ENCODE peak calls at places on chromosomes 6 and 20, in eight cellular contexts. B is fibroblast of pulmonary artery, T is psoas muscle, I is adrenal gland, W is HL-60, Q is fibroblast of lung, Z is BE2C, X is brain microvascular endothelial cell. K is an unnamed sample.

GRCh38 chr6:5246141-5246869 is 14.4 kb downstream of the LYRM4 start:
- DNase-seq in Z (no peak), I (no peak), B (no peak), T (no peak), X (no peak), Q (no peak), W (no peak), K (no peak)

GRCh38 chr6:10414766-10415592 is at the start of gene TFAP2A:
- DNase-seq in I (no peak), B (peak; percentile 59), Q (no peak), W (no peak), T (no peak), X (peak; percentile 16), Z (no peak), K (no peak)

GRCh38 chr20:59688999-59689398 is 84.7 kb downstream of the PHACTR3 start:
- DNase-seq in I (no peak), X (no peak), Q (no peak), T (no peak), B (no peak), Z (no peak), W (no peak), K (no peak)

GRCh38 chr6:71420693-71421328 is 132.2 kb downstream of the OGFRL1 start:
- DNase-seq in Q (peak; percentile 96), T (peak; percentile 95), I (peak; percentile 96), B (peak; percentile 96), W (no peak), Z (peak; percentile 95), X (peak; percentile 96), K (peak; percentile 71)

GRCh38 chr6:92577077-92577719 is 842.2 kb downstream of the EPHA7 start:
- DNase-seq in I (no peak), T (no peak), X (no peak), Q (peak; percentile 55), W (no peak), Z (no peak), B (no peak), K (no peak)

GRCh38 chr6:131597448-131597847 is 24.4 kb downstream of the ARG1 start:
- DNase-seq in Q (peak; percentile 3), I (no peak), T (no peak), W (no peak), X (no peak), B (peak; percentile 5), Z (no peak), K (no peak)

GRCh38 chr6:13559968-13560650 is 14.3 kb upstream of the SIRT5 start:
- DNase-seq in Z (no peak), B (no peak), T (no peak), I (no peak), X (no peak), Q (no peak), W (no peak), K (no peak)

GRCh38 chr6:127069659-127070279 is 48.7 kb upstream of the RSPO3 start:
- DNase-seq in B (peak; percentile 65), X (peak; percentile 14), I (no peak), Z (no peak), Q (peak; percentile 51), T (no peak), W (no peak), K (no peak)

GRCh38 chr6:128743974-128744765 is 138.8 kb upstream of the LAMA2 start:
- DNase-seq in B (no peak), Q (no peak), T (no peak), Z (no peak), I (no peak), X (no peak), W (no peak), K (no peak)

GRCh38 chr6:122007366-122007765 is 392.1 kb upstream of the HSF2 start:
- DNase-seq in Q (peak; percentile 30), Z (no peak), I (no peak), W (no peak), X (no peak), T (no peak), B (no peak), K (no peak)

GRCh38 chr20:13510837-13511488 is 127.8 kb downstream of the TASP1 start:
- DNase-seq in Z (no peak), B (no peak), Q (no peak), X (no peak), T (peak; percentile 54), W (no peak), I (no peak), K (no peak)

GRCh38 chr6:107717781-107718180 is 106.3 kb downstream of the SCML4 start:
- DNase-seq in Q (no peak), W (no peak), Z (no peak), X (no peak), B (no peak), I (no peak), T (no peak), K (no peak)

GRCh38 chr6:155895641-155896040 is 440.0 kb upstream of the NOX3 start:
- DNase-seq in Q (no peak), B (no peak), X (no peak), T (no peak), W (no peak), I (no peak), Z (no peak), K (no peak)

GRCh38 chr6:170175644-170176620 is 114.9 kb downstream of the DLL1 start:
- DNase-seq in W (no peak), T (no peak), B (no peak), Z (no peak), X (no peak), I (peak; percentile 8), Q (no peak), K (no peak)

GRCh38 chr6:108735310-108735990 is 112.8 kb upstream of the ARMC2 start:
- DNase-seq in I (no peak), Z (no peak), W (no peak), B (no peak), Q (no peak), X (no peak), T (no peak), K (no peak)

GRCh38 chr6:47631248-47632196 is 66.9 kb upstream of the ADGRF4 start:
- DNase-seq in I (no peak), Z (no peak), W (peak; percentile 9), X (peak; percentile 11), B (peak; percentile 71), Q (peak; percentile 66), T (no peak), K (no peak)

GRCh38 chr20:34976286-34976685 is 20.6 kb downstream of the MYH7B start:
- DNase-seq in Z (no peak), B (no peak), I (no peak), X (no peak), Q (no peak), W (no peak), T (no peak), K (no peak)

GRCh38 chr6:20001286-20001685 is 164.1 kb downstream of the ID4 start:
- DNase-seq in Z (no peak), X (no peak), W (no peak), Q (no peak), I (no peak), B (no peak), T (no peak), K (no peak)

DNA sequence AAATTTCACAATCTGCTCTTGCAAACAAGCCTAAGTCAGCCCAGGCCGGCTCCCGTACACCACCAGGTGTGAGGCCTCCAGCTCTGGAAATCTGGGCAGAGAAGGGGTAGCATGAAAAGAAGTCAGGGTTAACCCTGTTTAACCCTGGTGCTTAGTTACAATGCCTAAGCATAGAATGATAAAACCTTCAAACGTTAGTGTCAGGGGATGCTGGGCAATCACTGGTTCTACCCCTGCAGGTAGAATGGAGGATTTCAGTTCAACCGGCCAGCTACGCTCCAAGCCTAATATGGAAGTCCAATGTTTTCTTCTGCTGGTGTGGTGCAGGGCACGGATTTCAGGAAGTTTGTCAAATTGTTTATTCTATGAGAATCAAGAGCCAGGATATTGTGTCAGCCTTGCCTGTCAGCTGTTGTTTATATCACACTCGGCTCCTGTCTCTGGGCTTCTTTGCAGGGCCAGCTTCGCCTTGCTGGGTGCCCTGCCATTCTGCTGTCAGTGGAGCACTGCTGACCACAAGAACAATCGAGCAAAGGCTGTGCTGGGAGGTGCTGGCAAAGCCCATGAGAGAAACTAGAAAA is 20.2 kb upstream of the CD93 start:
- DNase-seq in Z (no peak), Q (peak; percentile 90), T (no peak), W (peak; percentile 31), X (no peak), I (no peak), B (peak; percentile 75), K (no peak)
- TF ChIP-seq CTCF in Z (no peak), Q (peak; percentile 42), T (no peak), W (no peak), X (peak; percentile 35), I (no peak), B (peak; percentile 27), K (no peak)

DNA sequence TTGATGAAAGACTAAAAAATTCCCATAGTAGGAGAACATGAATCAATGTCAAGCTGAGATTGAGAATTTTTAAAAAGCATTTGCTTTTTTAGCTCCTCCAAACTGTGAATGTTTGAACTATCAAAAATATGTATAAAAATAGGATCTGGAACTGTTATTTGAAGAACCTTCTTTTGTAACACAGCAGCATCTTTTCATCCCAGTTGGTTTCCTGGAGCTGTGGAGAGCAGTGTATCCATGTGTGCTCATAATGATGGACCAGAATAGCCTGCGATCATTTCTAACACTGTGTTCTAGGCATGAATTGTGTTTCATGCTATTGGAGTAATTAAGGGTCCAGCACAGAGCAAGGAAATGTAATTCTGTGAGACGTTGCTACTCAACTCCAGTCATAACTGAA is 22.1 kb downstream of the MRAP2 start:
- DNase-seq in Z (no peak), B (no peak), X (no peak), T (no peak), W (no peak), Q (no peak), I (no peak), K (no peak)
- H3K4me3 ChIP-seq in Z (no peak overlapping the region), B (no peak overlapping the region), X (no peak overlapping the region), T (no peak overlapping the region), W (no peak overlapping the region), Q (no peak overlapping the region), I (no peak overlapping the region), K (no peak overlapping the region)

DNA sequence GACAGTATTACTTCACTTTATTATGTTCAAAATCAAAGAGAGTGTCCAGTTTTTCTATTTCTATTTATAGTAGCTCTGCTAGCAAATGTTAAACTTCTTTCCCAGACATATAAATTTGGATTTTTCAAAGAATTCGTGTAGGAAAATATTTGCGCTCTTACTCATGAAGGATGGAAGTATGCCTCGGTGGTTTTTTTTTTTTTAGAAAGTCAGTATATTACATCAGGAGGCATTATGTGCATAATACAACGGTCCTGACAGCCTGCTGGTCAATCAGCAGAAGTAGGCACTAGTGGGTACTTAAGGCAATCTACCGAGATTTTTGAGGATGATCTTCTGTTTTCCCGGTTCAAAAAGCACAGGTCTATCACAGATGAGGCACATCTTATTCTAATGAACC is 249.3 kb downstream of the TBX18 start:
- DNase-seq in X (no peak), Z (no peak), Q (no peak), T (no peak), W (no peak), I (no peak), B (peak; percentile 32), K (peak; percentile 24)
- TF ChIP-seq CTCF in X (peak; percentile 10), Z (no peak), Q (no peak), T (no peak), W (no peak), I (no peak), B (no peak), K (no peak)

DNA sequence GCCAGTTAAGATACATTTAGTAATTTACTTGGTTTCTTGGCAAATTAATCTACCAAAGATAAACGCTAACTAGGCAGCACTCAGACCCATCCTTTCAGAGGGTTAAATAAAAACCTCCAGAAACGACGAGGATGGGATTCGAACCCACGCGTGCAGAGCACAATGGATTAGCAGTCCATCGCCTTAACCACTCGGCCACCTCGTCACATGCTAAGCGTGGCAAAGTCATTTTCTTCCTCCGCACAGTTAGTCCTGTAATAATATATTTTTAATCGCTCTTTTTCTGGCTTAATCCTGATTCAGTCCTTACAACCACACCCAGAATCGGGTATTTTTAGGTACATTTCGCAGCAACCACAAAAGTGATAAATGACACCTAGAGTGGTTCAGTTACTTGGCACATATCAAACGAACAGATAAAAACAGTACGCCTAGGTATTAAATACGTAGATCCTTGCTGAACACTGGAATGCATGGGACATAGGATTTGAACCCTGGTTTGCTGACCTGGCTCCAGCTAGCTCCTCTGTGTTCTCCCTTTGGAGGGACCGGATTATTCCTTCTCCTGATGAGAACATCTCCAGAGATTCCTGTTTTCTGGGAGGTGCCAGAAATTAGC is 71.6 kb downstream of the GPX5 start:
- DNase-seq in X (peak; percentile 82), Q (peak; percentile 61), Z (peak; percentile 72), W (peak; percentile 27), B (peak; percentile 63), I (no peak), T (no peak), K (no peak)
- H3K4me3 ChIP-seq in X (peak overlapping the region; percentile 54), Q (peak overlapping the region; percentile 62), Z (peak overlapping the region; percentile 84), W (no peak overlapping the region), B (peak overlapping the region; percentile 58), I (peak overlapping the region; percentile 4), T (no peak overlapping the region), K (peak overlapping the region; percentile 33)

K was measured in AG04449.